ENCODE peak calls at places on chromosomes 2 and 18, in five cellular contexts. N, Q, M, P and F are unnamed samples.

GRCh38 chr2:150125188-150125587 is 362.3 kb downstream of the RND3 start:
- DNase-seq in N (no peak), Q (peak), M (no peak), P (no peak), F (no peak)

GRCh38 chr2:175999283-175999819 is 2.7 kb downstream of the LNPK start:
- DNase-seq in N (no peak), M (no peak), P (no peak), Q (no peak), F (no peak)

GRCh38 chr2:164371916-164372315 is 249.4 kb downstream of the GRB14 start:
- DNase-seq in M (no peak), N (no peak), P (no peak), Q (no peak), F (no peak)

GRCh38 chr2:47015206-47015605 is 99.6 kb upstream of the MCFD2 start:
- DNase-seq in P (no peak), Q (no peak), M (no peak), N (no peak), F (no peak)

GRCh38 chr2:203003716-203004115 is 11.0 kb upstream of the NBEAL1 start:
- DNase-seq in Q (no peak), P (no peak), N (no peak), M (no peak), F (no peak)

GRCh38 chr2:196166876-196167275 is 4.5 kb downstream of the STK17B start:
- DNase-seq in Q (peak), N (no peak), M (peak), P (no peak), F (peak)

GRCh38 chr18:10279905-10280658 is 174.4 kb upstream of the APCDD1 start:
- DNase-seq in Q (no peak), P (no peak), M (no peak), N (no peak), F (no peak)

GRCh38 chr2:156165742-156166141 is 166.8 kb downstream of the NR4A2 start:
- DNase-seq in N (no peak), M (no peak), Q (no peak), P (no peak), F (no peak)

GRCh38 chr2:46684661-46685060 is 205.3 kb downstream of the TMEM247 start:
- DNase-seq in Q (no peak), P (no peak), N (no peak), M (no peak), F (no peak)

GRCh38 chr2:203225423-203226039 is 13.3 kb upstream of the CYP20A1 start:
- DNase-seq in Q (peak), M (peak), N (no peak), P (no peak), F (no peak)

GRCh38 chr2:71669058-71669456 is 215.7 kb downstream of the DYSF start:
- DNase-seq in N (no peak), P (no peak), Q (no peak), M (no peak), F (no peak)

GRCh38 chr2:67260348-67261277 is 136.5 kb upstream of the ETAA1 start:
- DNase-seq in M (peak), P (peak), N (no peak), Q (peak), F (peak)

GRCh38 chr2:40281021-40281940 is 170.6 kb downstream of the SLC8A1 start:
- DNase-seq in Q (peak), N (no peak), P (no peak), M (peak), F (peak)

DNA sequence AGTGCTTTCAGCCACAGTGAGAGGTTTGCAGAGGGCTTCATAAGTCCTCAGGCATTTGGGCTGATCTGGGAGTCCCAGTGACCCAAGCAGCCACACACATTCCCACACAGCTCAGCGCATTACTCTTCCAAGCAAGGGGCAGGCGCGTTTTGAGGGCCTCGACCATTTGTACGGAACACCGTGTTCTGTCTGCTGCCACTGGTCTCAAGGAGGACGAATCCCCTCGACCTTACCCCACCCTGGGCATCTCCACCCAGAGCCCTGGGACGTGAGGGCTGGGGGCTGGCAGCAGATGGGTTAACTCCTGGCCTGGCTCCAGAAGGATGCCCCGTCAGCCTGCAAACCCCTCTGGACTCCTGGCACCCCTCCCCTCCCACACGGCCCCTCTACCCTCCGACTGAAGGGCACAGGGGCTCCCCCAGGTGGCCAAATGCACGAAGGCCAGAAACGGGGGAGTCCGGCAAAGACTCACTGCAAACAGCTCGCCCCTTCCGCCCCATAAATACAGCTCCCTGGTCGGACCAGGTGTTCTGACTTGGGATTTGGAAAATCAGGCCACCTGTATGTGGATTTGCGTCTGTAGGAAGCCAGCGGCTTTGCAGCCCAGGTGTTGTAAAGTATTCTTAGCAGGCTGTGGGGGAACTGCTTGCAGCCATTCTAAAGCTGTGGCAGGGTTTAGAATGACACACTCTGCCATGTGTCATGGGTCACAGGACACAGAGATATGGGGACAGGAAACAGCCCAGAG is 33.6 kb upstream of the PTMA start:
- DNase-seq in M (peak), N (peak), Q (peak), P (peak), F (no peak)
- H3K4me3 ChIP-seq in M (no peak), N (no peak), Q (no peak), P (no peak), F (no peak)

GRCh38 chr2:172680595-172681176 is 55.0 kb upstream of the RAPGEF4 start:
- DNase-seq in P (no peak), M (peak), N (no peak), Q (peak), F (no peak)

GRCh38 chr2:172685467-172685866 is 50.2 kb upstream of the RAPGEF4 start:
- DNase-seq in M (no peak), Q (no peak), P (no peak), N (no peak), F (no peak)
- TF ChIP-seq CTCF in M (no peak), Q (no peak), P (no peak), N (no peak), F (no peak)

GRCh38 chr2:204451766-204452165 is 93.5 kb upstream of the PARD3B start:
- DNase-seq in Q (no peak), N (no peak), P (no peak), M (no peak), F (no peak)

GRCh38 chr2:204454672-204455380 is 90.4 kb upstream of the PARD3B start:
- DNase-seq in M (no peak), P (no peak), N (no peak), Q (no peak), F (no peak)

GRCh38 chr2:204452464-204453023 is 92.7 kb upstream of the PARD3B start:
- DNase-seq in P (no peak), N (no peak), M (peak), Q (peak), F (peak)

GRCh38 chr2:204453730-204454167 is 91.5 kb upstream of the PARD3B start:
- DNase-seq in P (peak), N (peak), Q (peak), M (peak), F (no peak)
- H3K4me3 ChIP-seq in P (peak), N (no peak), Q (no peak), M (no peak), F (no peak)

DNA sequence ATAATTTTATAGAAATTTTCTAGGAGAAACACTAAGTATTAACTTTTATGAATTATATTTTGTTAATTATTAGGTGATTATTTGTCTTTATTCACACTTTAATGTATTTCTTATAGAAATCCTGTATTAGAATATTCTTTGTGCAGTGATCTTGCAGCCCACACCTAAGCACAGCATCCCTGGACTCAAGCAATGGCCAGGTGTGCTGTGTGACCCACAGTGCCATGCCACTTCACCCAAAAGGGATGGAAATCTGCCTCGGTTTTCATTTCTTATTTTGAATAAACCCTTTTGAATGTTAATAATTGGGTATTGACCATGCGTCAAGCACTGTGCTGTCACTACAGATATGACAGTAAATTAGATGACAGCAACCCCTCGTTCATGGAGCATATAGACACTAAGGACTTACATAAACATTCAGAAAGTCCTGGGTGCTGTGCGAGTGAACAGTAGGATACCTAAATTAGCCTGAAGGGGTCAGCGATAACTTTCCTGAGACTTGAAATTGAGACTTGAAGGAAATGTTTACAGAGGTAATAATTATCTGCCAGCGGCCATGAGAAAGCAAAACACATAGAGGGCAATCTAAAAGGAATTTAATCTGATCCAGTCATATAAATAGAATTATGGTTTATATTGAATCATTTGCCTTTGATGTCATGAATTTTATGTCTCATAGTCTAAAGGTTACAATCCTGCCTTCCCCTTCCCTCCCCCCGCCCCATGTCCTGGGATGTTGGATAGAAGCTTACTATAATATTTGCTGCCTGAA is 52.7 kb upstream of the CALCRL start:
- DNase-seq in N (peak), P (no peak), Q (peak), M (peak), F (no peak)
- TF ChIP-seq CTCF in N (peak), P (peak), Q (peak), M (peak), F (peak)

GRCh38 chr2:61176755-61177726 is 15.1 kb downstream of the C2orf74 start:
- DNase-seq in M (peak), N (peak), Q (peak), P (peak), F (no peak)

GRCh38 chr2:61177727-61178549 is 15.9 kb downstream of the C2orf74 start:
- DNase-seq in M (peak), P (peak), Q (peak), N (peak), F (no peak)

GRCh38 chr2:61179701-61180639 is 18.0 kb downstream of the C2orf74 start:
- DNase-seq in Q (peak), M (peak), P (peak), N (no peak), F (no peak)

GRCh38 chr2:61180686-61181085 is 18.7 kb downstream of the C2orf74 start:
- DNase-seq in M (no peak), N (no peak), P (no peak), Q (no peak), F (no peak)

GRCh38 chr2:61178603-61179545 is 16.9 kb downstream of the C2orf74 start:
- DNase-seq in N (no peak), M (peak), Q (peak), P (no peak), F (no peak)
- H3K4me3 ChIP-seq in N (no peak), M (peak), Q (no peak), P (peak), F (peak)

GRCh38 chr2:224055101-224055500 is 16.0 kb upstream of the SERPINE2 start:
- DNase-seq in P (no peak), N (no peak), Q (no peak), M (no peak), F (no peak)

GRCh38 chr2:224059178-224059577 is 20.1 kb upstream of the SERPINE2 start:
- DNase-seq in Q (no peak), M (no peak), N (no peak), P (no peak), F (no peak)

GRCh38 chr2:224060783-224061482 is 21.8 kb upstream of the SERPINE2 start:
- DNase-seq in P (no peak), Q (no peak), M (no peak), N (no peak), F (no peak)

GRCh38 chr2:224056889-224057288 is 17.8 kb upstream of the SERPINE2 start:
- DNase-seq in P (no peak), M (no peak), N (no peak), Q (no peak), F (no peak)

GRCh38 chr2:224058048-224058775 is 19.1 kb upstream of the SERPINE2 start:
- DNase-seq in N (no peak), P (no peak), Q (no peak), M (no peak), F (no peak)
- TF ChIP-seq CTCF in N (no peak), P (peak), Q (peak), M (no peak), F (no peak)

GRCh38 chr2:166321076-166321475 is 54.7 kb downstream of the SCN9A start:
- DNase-seq in P (no peak), Q (no peak), M (no peak), N (no peak), F (no peak)
- H3K4me3 ChIP-seq in P (no peak), Q (no peak), M (no peak), N (no peak), F (no peak)